ENCODE peak calls at places on chromosome 10, in six cellular contexts. E is mesothelial cell of epicardium, C is tibial artery, T is heart left ventricle, Z is right lobe of liver, L is HuH-7. I is an unnamed sample.

GRCh38 chr10:132572545-132572937 is 35.0 kb downstream of the INPP5A start:
- DNase-seq in Z (no peak), T (no peak), L (no peak), C (no peak), E (no peak), I (no peak)

GRCh38 chr10:80205478-80206276 is at the start of gene ANXA11:
- DNase-seq in L (peak), C (peak), Z (peak), T (peak), E (peak), I (peak)

GRCh38 chr10:95474228-95475002 is 86.8 kb downstream of the SORBS1 start:
- DNase-seq in C (no peak), E (no peak), L (no peak), T (no peak), Z (no peak), I (no peak)

GRCh38 chr10:62545667-62546066 is 171.5 kb downstream of the ZNF365 start:
- DNase-seq in L (no peak), E (no peak), T (no peak), Z (no peak), C (no peak), I (no peak)

GRCh38 chr10:49781247-49781646 is 19.1 kb upstream of the OGDHL start:
- DNase-seq in C (no peak), T (no peak), E (no peak), L (no peak), Z (no peak), I (no peak)

GRCh38 chr10:104736006-104736405 is 94.9 kb downstream of the SORCS3 start:
- DNase-seq in T (no peak), Z (no peak), E (no peak), C (no peak), L (no peak), I (no peak)

GRCh38 chr10:132458595-132459251 is 61.7 kb downstream of the PWWP2B start:
- DNase-seq in Z (peak), L (peak), C (peak), T (peak), E (peak), I (peak)

GRCh38 chr10:123859651-123860045 is 32.0 kb downstream of the CPXM2 start:
- DNase-seq in C (no peak), Z (no peak), E (no peak), T (no peak), L (no peak), I (no peak)

GRCh38 chr10:121679916-121680315 is 81.7 kb upstream of the FGFR2 start:
- DNase-seq in L (no peak), C (no peak), E (no peak), Z (no peak), T (no peak), I (no peak)

GRCh38 chr10:74738052-74738451 is 88.3 kb upstream of the KAT6B start:
- DNase-seq in C (no peak), L (no peak), E (no peak), Z (no peak), T (no peak), I (no peak)

GRCh38 chr10:46514899-46515298 is 41.6 kb downstream of the GPRIN2 start:
- DNase-seq in E (no peak), T (no peak), L (no peak), C (no peak), Z (peak), I (no peak)

GRCh38 chr10:116784651-116785050 is 42.3 kb upstream of the HSPA12A start:
- DNase-seq in T (no peak), L (no peak), E (no peak), C (no peak), Z (no peak), I (no peak)

GRCh38 chr10:105545101-105545500 is 904.0 kb downstream of the SORCS3 start:
- DNase-seq in Z (no peak), E (no peak), T (no peak), C (no peak), L (no peak), I (no peak)

GRCh38 chr10:15305634-15306033 is 65.5 kb downstream of the FAM171A1 start:
- DNase-seq in C (no peak), E (no peak), T (no peak), Z (no peak), L (no peak), I (no peak)

GRCh38 chr10:108877130-108877529 is 1046.2 kb downstream of the XPNPEP1 start:
- DNase-seq in L (no peak), T (no peak), Z (no peak), C (no peak), E (no peak), I (no peak)

GRCh38 chr10:68543004-68543918 is 15.9 kb upstream of the SLC25A16 start:
- DNase-seq in L (no peak), T (no peak), C (no peak), Z (peak), E (no peak), I (no peak)

GRCh38 chr10:126247454-126247975 is 140.8 kb downstream of the ADAM12 start:
- DNase-seq in Z (no peak), T (no peak), E (no peak), L (no peak), C (peak), I (no peak)

GRCh38 chr10:1205450-1206030 is 149.4 kb downstream of the WDR37 start:
- DNase-seq in L (no peak), Z (no peak), C (no peak), T (no peak), E (no peak), I (no peak)

I was measured in stimulated activated naive CD8-positive, alpha-beta T cell treated with anti-CD3 and anti-CD28 coated beads, Interleukin-15, amount 100 ng/mL, for 72 hours.